ENCODE peak calls at places on chromosomes 13 and 19, in five cellular contexts. N, M, J, S and Q are unnamed samples.

GRCh38 chr13:85412448-85412847 is 386.8 kb downstream of the SLITRK6 start:
- DNase-seq in S (no peak), J (no peak), M (no peak), N (no peak), Q (no peak)

GRCh38 chr13:53788286-53788685 is 759.7 kb downstream of the OLFM4 start:
- DNase-seq in M (no peak), S (no peak), N (no peak), J (no peak), Q (no peak)

GRCh38 chr13:66014757-66015156 is 1215.4 kb downstream of the PCDH9 start:
- DNase-seq in N (no peak), J (no peak), S (no peak), M (no peak), Q (no peak)

GRCh38 chr19:41416194-41416674 is 10.9 kb downstream of the B3GNT8 start:
- DNase-seq in S (no peak), N (no peak), J (no peak), M (no peak), Q (no peak)

GRCh38 chr13:88919970-88920628 is 1248.9 kb downstream of the SLITRK5 start:
- DNase-seq in S (no peak), N (no peak), M (no peak), J (no peak), Q (no peak)

GRCh38 chr13:51861728-51862300 is at the start of gene CCDC70:
- DNase-seq in J (no peak), N (no peak), S (no peak), M (peak; percentile 19), Q (no peak)

GRCh38 chr19:12646551-12646950 is 20.0 kb downstream of the MAN2B1 start:
- DNase-seq in J (no peak), S (no peak), N (no peak), M (no peak), Q (no peak)

GRCh38 chr13:26946675-26947342 is 186.2 kb upstream of the GPR12 start:
- DNase-seq in N (peak; percentile 38), J (no peak), M (peak; percentile 39), S (peak; percentile 64), Q (no peak)

GRCh38 chr19:40501599-40501998 is 34.8 kb downstream of the SPTBN4 start:
- DNase-seq in M (no peak), N (no peak), J (no peak), S (no peak), Q (no peak)

GRCh38 chr19:1166872-1167573 is 7.0 kb downstream of the SBNO2 start:
- DNase-seq in J (no peak), M (no peak), N (no peak), S (no peak), Q (no peak)

GRCh38 chr19:14786421-14786851 is 8.1 kb upstream of the ADGRE2 start:
- DNase-seq in N (peak; percentile 32), S (no peak), M (peak; percentile 74), J (no peak), Q (no peak)

DNA sequence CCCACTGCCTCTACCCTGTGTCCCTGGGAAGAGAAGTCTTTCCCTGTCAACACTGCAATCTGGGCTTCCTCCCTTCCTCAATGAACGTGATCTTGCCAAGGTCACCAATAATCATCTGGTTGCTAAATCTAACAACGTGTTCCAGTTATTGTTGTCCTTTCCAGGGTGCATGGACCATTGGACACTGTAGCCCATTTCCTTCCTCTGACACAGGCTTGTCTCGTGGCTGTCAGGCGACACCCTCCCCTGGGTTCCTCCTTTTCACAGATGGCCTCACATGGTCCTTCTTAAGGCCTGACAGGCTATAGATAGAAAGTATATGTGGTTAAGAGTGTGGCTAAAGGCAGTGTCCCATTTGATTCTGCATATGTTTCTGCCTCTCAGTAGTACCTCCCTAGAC is 67.7 kb upstream of the STARD13 start:
- DNase-seq in J (no peak), M (no peak), S (no peak), N (peak; percentile 17), Q (no peak)
- TF ChIP-seq POLR2A in J (no peak), M (no peak), S (no peak), N (no peak), Q (no peak)

GRCh38 chr13:33092422-33092987 is 76.3 kb downstream of the KL start:
- DNase-seq in M (no peak), J (no peak), S (no peak), N (no peak), Q (no peak)
- TF ChIP-seq TAF1 in M (no peak), J (no peak), S (no peak), N (no peak), Q (no peak)

GRCh38 chr19:45076029-45076850 is at the start of gene ZNF296:
- DNase-seq in M (peak; percentile 89), J (no peak), S (peak; percentile 75), N (peak; percentile 85), Q (peak; percentile 86)

GRCh38 chr19:45078390-45079062 is 534 bp upstream of the GEMIN7 start:
- DNase-seq in J (no peak), M (no peak), S (no peak), N (no peak), Q (no peak)

GRCh38 chr19:45074744-45075143 is 1.5 kb downstream of the ZNF296 start:
- DNase-seq in J (no peak), S (no peak), N (no peak), M (no peak), Q (no peak)

GRCh38 chr19:45076851-45077730 is 813 bp upstream of the ZNF296 start:
- DNase-seq in J (no peak), M (no peak), S (no peak), N (no peak), Q (no peak)

DNA sequence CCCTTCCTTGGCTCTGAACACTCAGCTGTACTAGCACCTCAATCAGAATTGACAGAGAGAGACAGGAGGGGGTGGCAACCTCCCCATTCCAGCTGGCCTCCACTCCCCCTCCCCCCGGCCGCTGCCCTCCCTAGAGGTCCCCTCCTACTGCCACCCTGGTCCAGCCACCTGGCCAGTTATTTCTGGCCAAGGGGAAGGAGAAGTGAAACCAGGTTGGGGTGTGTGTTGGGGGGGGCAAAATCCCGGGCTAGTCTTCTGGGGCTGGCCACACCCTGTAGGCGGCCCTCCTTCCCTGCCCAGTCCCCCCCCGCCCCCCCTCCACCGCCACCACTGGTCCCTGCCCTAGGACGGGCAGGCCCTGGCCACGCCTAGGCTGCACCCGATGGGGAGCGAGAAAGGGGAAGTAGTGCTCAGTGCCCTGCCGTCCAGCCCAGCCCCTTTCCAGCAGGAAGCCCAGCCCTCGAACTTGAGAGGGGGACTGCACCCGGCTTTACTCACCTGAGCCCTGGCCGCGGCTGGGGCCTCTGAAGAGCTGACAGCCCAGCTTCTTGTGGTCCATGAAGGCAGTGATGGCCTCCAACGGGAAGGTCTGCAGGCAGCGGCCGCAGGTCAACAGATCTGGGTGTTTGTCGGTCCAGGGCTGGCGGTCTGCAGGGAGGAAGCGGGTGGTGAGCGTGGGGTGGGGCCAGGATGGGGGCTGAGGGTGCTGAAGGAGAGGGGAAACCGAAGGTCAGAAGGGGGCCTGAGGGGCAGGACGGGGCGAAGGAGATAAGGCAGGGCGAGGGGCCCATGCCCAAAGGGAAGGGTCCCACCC is 856 bp downstream of the ZNF296 start:
- DNase-seq in M (peak; percentile 83), S (peak; percentile 39), J (no peak), N (peak; percentile 82), Q (peak; percentile 95)
- TF ChIP-seq POLR2A in M (no peak), S (no peak), J (no peak), N (no peak), Q (no peak)

GRCh38 chr13:109331898-109332297 is 454.5 kb downstream of the IRS2 start:
- DNase-seq in J (no peak), N (no peak), S (no peak), M (no peak), Q (no peak)

GRCh38 chr13:109330123-109330522 is 456.3 kb downstream of the IRS2 start:
- DNase-seq in S (no peak), M (no peak), N (no peak), J (no peak), Q (no peak)

GRCh38 chr13:109332501-109333499 is 453.6 kb downstream of the IRS2 start:
- DNase-seq in S (no peak), M (no peak), J (no peak), N (no peak), Q (no peak)

GRCh38 chr13:109329175-109329574 is 457.2 kb downstream of the IRS2 start:
- DNase-seq in N (no peak), J (no peak), M (no peak), S (no peak), Q (no peak)

DNA sequence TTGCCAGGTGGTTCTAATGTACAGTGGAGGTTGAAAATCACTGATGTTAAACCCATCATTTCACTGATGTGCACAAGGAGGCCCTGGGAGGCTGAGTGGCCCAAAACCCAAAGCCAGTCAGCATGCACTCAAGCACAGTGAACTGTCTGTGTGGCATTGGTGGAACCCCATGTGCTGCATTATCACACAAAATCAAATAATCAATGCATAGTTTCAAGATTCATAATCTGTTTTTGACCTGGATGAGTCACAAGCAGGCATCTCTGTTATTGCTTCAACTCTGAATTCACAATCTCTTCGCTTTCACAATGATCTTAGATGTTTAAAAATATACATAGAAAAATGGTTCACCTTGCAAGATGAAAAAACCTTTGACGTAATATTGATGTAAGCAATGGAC is 455.4 kb downstream of the IRS2 start:
- DNase-seq in S (no peak), N (no peak), M (no peak), J (no peak), Q (no peak)
- TF ChIP-seq TAF1 in S (no peak), N (no peak), M (no peak), J (no peak), Q (no peak)

GRCh38 chr19:17406039-17406886 is 833 bp upstream of the BST2 start:
- DNase-seq in M (peak; percentile 41), J (no peak), N (no peak), S (no peak), Q (peak; percentile 57)
- TF ChIP-seq POLR2A in M (peak; percentile 22), J (no peak), N (no peak), S (peak; percentile 66), Q (no peak)

GRCh38 chr19:48568345-48568886 is 16.4 kb downstream of the SULT2B1 start:
- DNase-seq in S (peak; percentile 61), N (no peak), J (no peak), M (peak; percentile 60), Q (no peak)
- TF ChIP-seq TAF1 in S (no peak), N (no peak), J (peak; percentile 50), M (no peak), Q (no peak)

GRCh38 chr19:35644206-35644986 is 2.9 kb downstream of the ETV2 start:
- DNase-seq in M (peak; percentile 91), S (peak; percentile 90), N (peak; percentile 92), J (peak; percentile 88), Q (peak; percentile 95)
- TF ChIP-seq POLR2A in M (peak; percentile 72), S (peak; percentile 51), N (no peak), J (peak; percentile 29), Q (no peak)

DNA sequence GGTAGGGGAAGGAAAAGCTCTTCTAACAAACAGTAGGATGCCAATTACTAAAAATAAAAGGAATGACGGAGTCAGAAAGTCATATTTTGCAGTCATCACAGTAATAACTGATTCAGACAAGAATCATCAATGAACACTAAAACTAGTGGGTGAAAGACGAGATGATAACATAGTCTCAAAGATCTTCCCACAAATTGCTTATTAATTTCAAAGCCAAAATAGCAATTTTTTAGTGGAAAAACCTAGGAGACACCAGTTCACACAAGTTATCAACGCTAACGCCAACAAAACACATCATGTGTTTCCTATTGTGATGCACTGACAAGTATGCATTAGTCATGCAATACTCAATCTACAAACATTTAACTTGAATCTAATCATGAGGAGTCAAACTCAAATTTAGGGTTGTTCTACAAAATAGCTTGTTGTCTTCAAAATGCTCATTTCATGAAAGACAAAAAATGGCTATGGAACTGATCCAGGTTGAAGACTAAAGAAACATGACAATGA is 18.6 kb downstream of the ZNF233 start:
- DNase-seq in N (no peak), J (no peak), S (no peak), M (no peak), Q (no peak)
- TF ChIP-seq TAF1 in N (no peak), J (no peak), S (no peak), M (no peak), Q (no peak)

GRCh38 chr19:33176670-33177416 is 17.3 kb upstream of the LRP3 start:
- DNase-seq in J (peak; percentile 96), M (peak; percentile 98), S (peak; percentile 97), N (peak; percentile 96), Q (peak; percentile 96)
- TF ChIP-seq POLR2A in J (peak; percentile 88), M (peak; percentile 96), S (peak; percentile 99), N (peak; percentile 97), Q (peak; percentile 98)